ENCODE peak calls at places on chromosomes 6 and 20, in seven cellular contexts. J is tibial nerve, V is PC-9, W is tibial artery, K is breast epithelium, B is HCT116, S is brain microvascular endothelial cell. L is an unnamed sample.
A peak's percentile ranks its signal among the peaks of the same experiment; 100 is the strongest.

GRCh38 chr6:31485063-31485462 is 12.9 kb upstream of the MICB start:
- DNase-seq in J (no peak), V (no peak), W (no peak), K (no peak), B (no peak), S (no peak), L (no peak)

GRCh38 chr6:18640754-18641153 is 253.6 kb downstream of the RNF144B start:
- DNase-seq in J (no peak), V (no peak), W (no peak), K (no peak), B (no peak), S (no peak), L (no peak)

GRCh38 chr6:52217761-52218160 is 26.5 kb downstream of the IL17F start:
- DNase-seq in J (no peak), V (no peak), W (no peak), K (no peak), B (no peak), S (no peak), L (no peak)

GRCh38 chr6:108758884-108759283 is 89.3 kb upstream of the ARMC2 start:
- DNase-seq in J (no peak), V (no peak), W (no peak), K (no peak), B (no peak), S (no peak), L (no peak)

GRCh38 chr6:117480651-117481050 is 1.8 kb upstream of the DCBLD1 start:
- DNase-seq in J (no peak), V (no peak), W (no peak), K (no peak), B (no peak), S (no peak), L (no peak)

GRCh38 chr20:43191946-43192847 is 2.5 kb upstream of the PTPRT start:
- DNase-seq in J (no peak), V (no peak), W (no peak), K (no peak), B (no peak), S (no peak), L (peak; percentile 55)

GRCh38 chr6:13538084-13538483 is 36.3 kb upstream of the SIRT5 start:
- DNase-seq in J (no peak), V (peak; percentile 46), W (no peak), K (no peak), B (peak; percentile 26), S (peak; percentile 31), L (peak; percentile 70)

GRCh38 chr6:50610562-50610961 is 102.8 kb upstream of the TFAP2D start:
- DNase-seq in J (no peak), V (no peak), W (no peak), K (no peak), B (no peak), S (no peak), L (no peak)

GRCh38 chr6:71107935-71108420 is 151.1 kb upstream of the B3GAT2 start:
- DNase-seq in J (no peak), V (no peak), W (no peak), K (no peak), B (peak; percentile 3), S (peak; percentile 87), L (peak; percentile 41)

GRCh38 chr6:14270925-14271791 is 153.6 kb downstream of the CD83 start:
- DNase-seq in J (no peak), V (peak; percentile 98), W (no peak), K (no peak), B (peak; percentile 99), S (peak; percentile 85), L (peak; percentile 97)

GRCh38 chr6:137775720-137776119 is 91.3 kb upstream of the TNFAIP3 start:
- DNase-seq in J (no peak), V (no peak), W (no peak), K (no peak), B (no peak), S (no peak), L (no peak)

GRCh38 chr6:121093928-121094327 is 240.4 kb downstream of the TBC1D32 start:
- DNase-seq in J (no peak), V (no peak), W (no peak), K (no peak), B (no peak), S (peak; percentile 37), L (peak; percentile 1)

GRCh38 chr6:154682633-154683125 is 50.5 kb upstream of the SCAF8 start:
- DNase-seq in J (no peak), V (no peak), W (no peak), K (no peak), B (no peak), S (no peak), L (no peak)

GRCh38 chr20:1184638-1185315 is at the start of gene TMEM74B:
- DNase-seq in J (no peak), V (no peak), W (no peak), K (no peak), B (no peak), S (no peak), L (no peak)

GRCh38 chr6:4580361-4580760 is 195.8 kb upstream of the CDYL start:
- DNase-seq in J (no peak), V (no peak), W (no peak), K (no peak), B (no peak), S (no peak), L (no peak)

GRCh38 chr6:5995705-5996686 is 10.7 kb downstream of the NRN1 start:
- DNase-seq in J (peak; percentile 74), V (no peak), W (peak; percentile 61), K (no peak), B (no peak), S (peak; percentile 72), L (peak; percentile 59)

GRCh38 chr20:14493408-14493807 is 156.0 kb upstream of the FLRT3 start:
- DNase-seq in J (no peak), V (no peak), W (no peak), K (no peak), B (no peak), S (no peak), L (no peak)

GRCh38 chr20:16518068-16518783 is 55.0 kb downstream of the KIF16B start:
- DNase-seq in J (no peak), V (peak; percentile 61), W (no peak), K (no peak), B (peak; percentile 44), S (peak; percentile 45), L (peak; percentile 79)

GRCh38 chr6:67190733-67191132 is 1444.3 kb upstream of the ADGRB3 start:
- DNase-seq in J (no peak), V (no peak), W (no peak), K (no peak), B (no peak), S (no peak), L (no peak)

GRCh38 chr20:40635990-40636389 is 53.0 kb downstream of the MAFB start:
- DNase-seq in J (no peak), V (peak; percentile 44), W (no peak), K (no peak), B (no peak), S (no peak), L (no peak)

GRCh38 chr20:1832634-1833033 is 62.6 kb upstream of the SIRPA start:
- DNase-seq in J (no peak), V (no peak), W (no peak), K (no peak), B (no peak), S (no peak), L (no peak)

GRCh38 chr6:63802606-63803206 is 167.1 kb downstream of the PHF3 start:
- DNase-seq in J (no peak), V (no peak), W (no peak), K (no peak), B (no peak), S (peak; percentile 39), L (no peak)

GRCh38 chr20:1995531-1996310 is 1.9 kb upstream of the PDYN start:
- DNase-seq in J (no peak), V (no peak), W (no peak), K (no peak), B (no peak), S (no peak), L (no peak)

GRCh38 chr6:16061833-16062232 is 67.1 kb upstream of the MYLIP start:
- DNase-seq in J (no peak), V (no peak), W (no peak), K (no peak), B (no peak), S (no peak), L (no peak)

GRCh38 chr6:22141271-22141745 is 155.5 kb downstream of the PRL start:
- DNase-seq in J (no peak), V (peak; percentile 86), W (no peak), K (no peak), B (no peak), S (no peak), L (no peak)

GRCh38 chr6:101085327-101085726 is 204.2 kb upstream of the ASCC3 start:
- DNase-seq in J (no peak), V (no peak), W (no peak), K (no peak), B (no peak), S (peak; percentile 76), L (no peak)
- TF ChIP-seq CTCF in J (no peak), V (no peak), W (no peak), K (no peak), B (no peak), S (no peak), L (no peak)

GRCh38 chr20:50067461-50067860 is 45.5 kb downstream of the UBE2V1 start:
- DNase-seq in J (no peak), V (no peak), W (no peak), K (no peak), B (no peak), S (no peak), L (no peak)
- H3K27ac ChIP-seq in J (no peak overlapping the region), V (no peak overlapping the region), W (no peak overlapping the region), K (no peak overlapping the region), B (no peak overlapping the region), S (no peak overlapping the region), L (no peak overlapping the region)

GRCh38 chr6:49570474-49571079 is 20.1 kb downstream of the C6orf141 start:
- DNase-seq in J (no peak), V (peak; percentile 47), W (no peak), K (no peak), B (no peak), S (no peak), L (no peak)
- TF ChIP-seq CTCF in J (no peak), V (peak; percentile 49), W (no peak), K (no peak), B (peak; percentile 42), S (no peak), L (peak; percentile 16)

GRCh38 chr20:63279931-63280330 is 7.3 kb downstream of the ARFGAP1 start:
- DNase-seq in J (no peak), V (no peak), W (no peak), K (no peak), B (no peak), S (no peak), L (no peak)

GRCh38 chr20:63278661-63279060 is 6.0 kb downstream of the ARFGAP1 start:
- DNase-seq in J (no peak), V (no peak), W (no peak), K (no peak), B (no peak), S (no peak), L (no peak)

GRCh38 chr20:63280929-63281545 is 8.4 kb downstream of the ARFGAP1 start:
- DNase-seq in J (no peak), V (no peak), W (no peak), K (no peak), B (no peak), S (no peak), L (no peak)

GRCh38 chr20:63281741-63282665 is 9.4 kb downstream of the ARFGAP1 start:
- DNase-seq in J (no peak), V (no peak), W (no peak), K (no peak), B (no peak), S (no peak), L (no peak)

DNA sequence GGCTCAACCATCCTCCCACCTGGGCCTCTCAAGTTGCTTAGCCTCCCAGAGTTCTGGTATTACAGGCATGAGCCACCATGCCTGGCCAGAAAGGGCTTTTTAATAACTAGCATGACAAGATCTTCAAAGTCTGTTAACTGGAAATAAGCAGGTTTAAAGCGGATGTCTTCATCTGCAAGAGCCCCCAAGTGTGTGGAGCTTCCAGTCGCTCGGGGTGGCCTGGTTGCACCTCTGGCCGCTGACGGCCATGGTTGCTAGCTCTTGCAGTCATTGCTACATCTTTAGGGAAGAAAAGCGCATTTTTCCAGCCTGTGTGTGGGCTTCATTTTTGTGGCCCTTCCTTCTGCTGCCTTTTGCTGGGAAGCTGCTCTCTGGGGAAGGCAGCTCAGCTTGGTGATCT is 7.8 kb downstream of the ARFGAP1 start:
- DNase-seq in J (no peak), V (no peak), W (no peak), K (no peak), B (no peak), S (no peak), L (no peak)
- H3K27ac ChIP-seq in J (no peak overlapping the region), V (no peak overlapping the region), W (no peak overlapping the region), K (no peak overlapping the region), B (no peak overlapping the region), S (no peak overlapping the region), L (peak overlapping the region; percentile 13)

L was measured in RWPE1.